ENCODE peak calls at places on chromosomes 6 and 20, in seven cellular contexts. I is activated CD8-positive, alpha-beta memory T cell treated with anti-CD3 and anti-CD28 coated beads, Interleukin-2, amount 10 ng/mL, durations not matched to agents 7 days and 5 days; H is naive thymus-derived CD8-positive, alpha-beta T cell; C is pulmonary artery endothelial cell; V is HCEC 1CT; U is stimulated activated CD8-positive, alpha-beta memory T cell treated with anti-CD3 and anti-CD28 coated beads, Interleukin-2, amount 100 ng/mL, for 1 hour; D is EH. X is an unnamed sample.

GRCh38 chr6:170100046-170100445 is 190.8 kb downstream of the DLL1 start:
- DNase-seq in I (peak), H (no peak), C (no peak), V (no peak), U (no peak), D (no peak), X (peak)

GRCh38 chr6:27810768-27811298 is 101.4 kb downstream of the OR2B2 start:
- DNase-seq in I (no peak), H (peak), C (no peak), V (peak), U (no peak), D (peak), X (no peak)

GRCh38 chr20:61697666-61698597 is 367.7 kb downstream of the TAF4 start:
- DNase-seq in I (no peak), H (no peak), C (no peak), V (no peak), U (no peak), D (no peak), X (no peak)

GRCh38 chr20:48698507-48699267 is 129.1 kb downstream of the PREX1 start:
- DNase-seq in I (no peak), H (no peak), C (no peak), V (no peak), U (no peak), D (no peak), X (no peak)

GRCh38 chr20:21522479-21523397 is 8.9 kb upstream of the NKX2-2 start:
- DNase-seq in I (peak), H (no peak), C (no peak), V (no peak), U (no peak), D (no peak), X (no peak)

GRCh38 chr20:54624701-54625472 is 149.5 kb downstream of the DOK5 start:
- DNase-seq in I (no peak), H (no peak), C (no peak), V (no peak), U (no peak), D (no peak), X (no peak)

GRCh38 chr6:143112837-143113236 is 52.1 kb downstream of the AIG1 start:
- DNase-seq in I (no peak), H (no peak), C (no peak), V (no peak), U (no peak), D (no peak), X (no peak)

GRCh38 chr6:135488023-135488422 is 9.5 kb downstream of the AHI1 start:
- DNase-seq in I (no peak), H (no peak), C (no peak), V (peak), U (no peak), D (peak), X (no peak)

GRCh38 chr20:58833921-58834320 is 16.8 kb downstream of the GNAS-AS1 start:
- DNase-seq in I (no peak), H (no peak), C (no peak), V (no peak), U (no peak), D (no peak), X (no peak)

GRCh38 chr6:122151768-122152167 is 247.7 kb upstream of the HSF2 start:
- DNase-seq in I (no peak), H (no peak), C (no peak), V (no peak), U (no peak), D (no peak), X (no peak)

GRCh38 chr6:144311361-144311760 is 26.2 kb downstream of the UTRN start:
- DNase-seq in I (no peak), H (no peak), C (no peak), V (no peak), U (no peak), D (no peak), X (no peak)

GRCh38 chr6:117531346-117531745 is 48.9 kb downstream of the DCBLD1 start:
- DNase-seq in I (no peak), H (no peak), C (no peak), V (no peak), U (no peak), D (peak), X (no peak)

GRCh38 chr20:33927703-33928102 is 66.0 kb upstream of the RALY start:
- DNase-seq in I (no peak), H (no peak), C (no peak), V (no peak), U (no peak), D (peak), X (no peak)

GRCh38 chr6:133128191-133128590 is 113.0 kb upstream of the EYA4 start:
- DNase-seq in I (no peak), H (no peak), C (no peak), V (peak), U (no peak), D (no peak), X (no peak)

GRCh38 chr6:49552596-49552995 is 2.1 kb downstream of the C6orf141 start:
- DNase-seq in I (no peak), H (no peak), C (no peak), V (peak), U (no peak), D (no peak), X (no peak)

GRCh38 chr6:113980937-113981554 is 10.1 kb upstream of the HDAC2 start:
- DNase-seq in I (no peak), H (peak), C (no peak), V (peak), U (no peak), D (peak), X (no peak)

GRCh38 chr20:32570401-32571190 is 14.5 kb downstream of the NOL4L start:
- DNase-seq in I (no peak), H (no peak), C (no peak), V (no peak), U (no peak), D (peak), X (no peak)

GRCh38 chr20:59195316-59195993 is 31.8 kb downstream of the ZNF831 start:
- DNase-seq in I (no peak), H (no peak), C (no peak), V (no peak), U (no peak), D (no peak), X (peak)